ENCODE peak calls at places on chromosomes 2 and 18, in eight cellular contexts. C is H54, E is right lobe of liver, Y is body of pancreas, V is HCT116, J is tibial nerve, M is transverse colon, G is IMR-90. D is an unnamed sample.

GRCh38 chr18:26405190-26405781 is 143.1 kb downstream of the KCTD1 start:
- DNase-seq in V (peak), E (peak), J (no peak), Y (peak), G (peak), C (no peak), M (peak), D (peak)

GRCh38 chr2:127581516-127582490 is 46.3 kb downstream of the MYO7B start:
- DNase-seq in C (no peak), V (no peak), M (no peak), J (no peak), E (no peak), Y (no peak), G (no peak), D (no peak)

GRCh38 chr2:47076586-47077441 is 78.3 kb downstream of the STPG4 start:
- DNase-seq in E (peak), G (peak), V (peak), J (peak), C (peak), M (peak), Y (peak), D (no peak)

GRCh38 chr18:52499018-52499417 is 159.0 kb downstream of the DCC start:
- DNase-seq in M (no peak), J (no peak), V (no peak), E (no peak), C (no peak), G (no peak), Y (peak), D (no peak)

GRCh38 chr2:64363848-64364247 is 90.1 kb upstream of the LGALSL start:
- DNase-seq in Y (no peak), J (no peak), G (no peak), V (no peak), C (no peak), M (no peak), E (no peak), D (no peak)

GRCh38 chr18:3903341-3903740 is 453.4 kb downstream of the TGIF1 start:
- DNase-seq in J (no peak), C (peak), G (peak), M (no peak), V (no peak), Y (no peak), E (no peak), D (no peak)

GRCh38 chr2:144519597-144519933 is 354 bp downstream of the ZEB2 start:
- DNase-seq in E (no peak), V (no peak), J (no peak), M (no peak), G (no peak), Y (no peak), C (no peak), D (no peak)

GRCh38 chr18:4842287-4842686 is 354.8 kb downstream of the AKAIN1 start:
- DNase-seq in J (no peak), M (no peak), V (no peak), C (no peak), G (no peak), E (no peak), Y (no peak), D (no peak)

GRCh38 chr18:68841301-68841700 is 43.4 kb downstream of the CCDC102B start:
- DNase-seq in V (no peak), E (no peak), G (no peak), J (no peak), C (no peak), Y (no peak), M (no peak), D (no peak)

GRCh38 chr18:45019469-45019868 is 338.8 kb downstream of the SETBP1 start:
- DNase-seq in E (no peak), C (no peak), V (no peak), G (no peak), J (no peak), M (no peak), Y (no peak), D (no peak)

GRCh38 chr18:25351773-25352628 is at the start of gene ZNF521:
- DNase-seq in M (peak), E (peak), C (peak), J (peak), G (peak), Y (peak), V (peak), D (peak)

GRCh38 chr2:25707927-25708326 is 34.5 kb upstream of the DTNB start:
- DNase-seq in Y (no peak), V (no peak), G (no peak), J (no peak), E (no peak), M (no peak), C (no peak), D (no peak)

GRCh38 chr18:77208969-77209368 is 40.7 kb upstream of the GALR1 start:
- DNase-seq in C (no peak), M (peak), E (peak), V (no peak), G (peak), J (no peak), Y (no peak), D (peak)

GRCh38 chr18:70709124-70709523 is 420.3 kb downstream of the SOCS6 start:
- DNase-seq in Y (no peak), E (no peak), M (no peak), C (no peak), V (no peak), G (no peak), J (no peak), D (no peak)

GRCh38 chr18:34783485-34783884 is 73.4 kb downstream of the DTNA start:
- DNase-seq in M (no peak), Y (no peak), V (no peak), G (peak), C (no peak), J (no peak), E (no peak), D (no peak)

GRCh38 chr18:57981629-57982028 is 62.4 kb upstream of the NEDD4L start:
- DNase-seq in G (no peak), J (no peak), E (no peak), Y (no peak), M (no peak), V (no peak), C (no peak), D (no peak)

GRCh38 chr18:23981369-23981768 is 33.2 kb upstream of the TTC39C start:
- DNase-seq in G (no peak), J (no peak), C (no peak), V (no peak), M (no peak), E (no peak), Y (no peak), D (no peak)

GRCh38 chr2:230590333-230590732 is 122.3 kb upstream of the CAB39 start:
- DNase-seq in Y (no peak), E (no peak), J (no peak), C (no peak), M (no peak), G (no peak), V (no peak), D (no peak)

GRCh38 chr2:79964966-79965365 is 339.6 kb downstream of the LRRTM1 start:
- DNase-seq in V (no peak), C (no peak), G (no peak), M (no peak), E (no peak), J (no peak), Y (no peak), D (no peak)

GRCh38 chr2:151305129-151305691 is 15.7 kb upstream of the NMI start:
- DNase-seq in J (no peak), C (no peak), M (no peak), G (no peak), V (no peak), Y (no peak), E (no peak), D (no peak)

GRCh38 chr2:83695037-83695436 is 764.0 kb downstream of the SUCLG1 start:
- DNase-seq in J (no peak), M (no peak), V (no peak), G (no peak), E (no peak), Y (no peak), C (no peak), D (no peak)

GRCh38 chr2:62437785-62438184 is 68.2 kb downstream of the TMEM17 start:
- DNase-seq in Y (no peak), J (no peak), G (no peak), E (no peak), M (no peak), V (no peak), C (no peak), D (no peak)

GRCh38 chr2:174153757-174154680 is 94.3 kb downstream of the OLA1 start:
- DNase-seq in G (peak), V (no peak), Y (no peak), E (no peak), J (no peak), C (no peak), M (no peak), D (peak)

GRCh38 chr2:144498215-144498614 is 21.7 kb downstream of the ZEB2 start:
- DNase-seq in M (no peak), C (no peak), G (no peak), Y (no peak), J (no peak), V (no peak), E (no peak), D (peak)

GRCh38 chr18:71471963-71472725 is 1072.0 kb downstream of the CBLN2 start:
- DNase-seq in G (no peak), Y (no peak), C (no peak), M (no peak), J (no peak), V (no peak), E (no peak), D (no peak)

GRCh38 chr2:33706410-33706809 is 107.3 kb upstream of the FAM98A start:
- DNase-seq in M (no peak), V (no peak), J (no peak), E (no peak), G (no peak), Y (no peak), C (no peak), D (no peak)

GRCh38 chr18:57787068-57787682 is 15.9 kb downstream of the ATP8B1 start:
- DNase-seq in M (peak), Y (no peak), C (no peak), G (no peak), J (no peak), E (no peak), V (no peak), D (no peak)

GRCh38 chr2:137192366-137193315 is 427.3 kb downstream of the THSD7B start:
- DNase-seq in C (no peak), E (no peak), G (no peak), M (no peak), V (no peak), Y (no peak), J (no peak), D (no peak)

GRCh38 chr18:24915547-24915946 is 436.4 kb downstream of the ZNF521 start:
- DNase-seq in Y (no peak), J (no peak), E (no peak), C (no peak), M (no peak), G (peak), V (no peak), D (no peak)

GRCh38 chr2:233023761-233024410 is 8.6 kb upstream of the NEU2 start:
- DNase-seq in E (no peak), M (no peak), V (no peak), J (no peak), G (no peak), Y (no peak), C (no peak), D (no peak)

GRCh38 chr2:111100765-111101162 is 19.9 kb upstream of the BCL2L11 start:
- DNase-seq in E (no peak), G (no peak), V (no peak), Y (no peak), J (no peak), M (no peak), C (no peak), D (no peak)

GRCh38 chr2:200466703-200467418 is 43.0 kb downstream of the KCTD18 start:
- DNase-seq in C (no peak), G (peak), Y (no peak), E (no peak), M (no peak), J (peak), V (no peak), D (no peak)

GRCh38 chr2:74836675-74837401 is 2.9 kb downstream of the HK2 start:
- DNase-seq in G (no peak), J (no peak), E (no peak), V (no peak), M (no peak), Y (no peak), C (no peak), D (no peak)

GRCh38 chr2:74831693-74832530 is 2.0 kb upstream of the HK2 start:
- DNase-seq in V (no peak), M (no peak), E (no peak), C (peak), G (peak), J (no peak), Y (no peak), D (no peak)

GRCh38 chr2:74833418-74834233 is at the start of gene HK2:
- DNase-seq in V (peak), J (peak), M (peak), Y (peak), C (peak), E (peak), G (peak), D (peak)

GRCh38 chr2:74835831-74836674 is 2.1 kb downstream of the HK2 start:
- DNase-seq in E (no peak), V (peak), J (no peak), G (peak), C (no peak), Y (no peak), M (no peak), D (peak)

DNA sequence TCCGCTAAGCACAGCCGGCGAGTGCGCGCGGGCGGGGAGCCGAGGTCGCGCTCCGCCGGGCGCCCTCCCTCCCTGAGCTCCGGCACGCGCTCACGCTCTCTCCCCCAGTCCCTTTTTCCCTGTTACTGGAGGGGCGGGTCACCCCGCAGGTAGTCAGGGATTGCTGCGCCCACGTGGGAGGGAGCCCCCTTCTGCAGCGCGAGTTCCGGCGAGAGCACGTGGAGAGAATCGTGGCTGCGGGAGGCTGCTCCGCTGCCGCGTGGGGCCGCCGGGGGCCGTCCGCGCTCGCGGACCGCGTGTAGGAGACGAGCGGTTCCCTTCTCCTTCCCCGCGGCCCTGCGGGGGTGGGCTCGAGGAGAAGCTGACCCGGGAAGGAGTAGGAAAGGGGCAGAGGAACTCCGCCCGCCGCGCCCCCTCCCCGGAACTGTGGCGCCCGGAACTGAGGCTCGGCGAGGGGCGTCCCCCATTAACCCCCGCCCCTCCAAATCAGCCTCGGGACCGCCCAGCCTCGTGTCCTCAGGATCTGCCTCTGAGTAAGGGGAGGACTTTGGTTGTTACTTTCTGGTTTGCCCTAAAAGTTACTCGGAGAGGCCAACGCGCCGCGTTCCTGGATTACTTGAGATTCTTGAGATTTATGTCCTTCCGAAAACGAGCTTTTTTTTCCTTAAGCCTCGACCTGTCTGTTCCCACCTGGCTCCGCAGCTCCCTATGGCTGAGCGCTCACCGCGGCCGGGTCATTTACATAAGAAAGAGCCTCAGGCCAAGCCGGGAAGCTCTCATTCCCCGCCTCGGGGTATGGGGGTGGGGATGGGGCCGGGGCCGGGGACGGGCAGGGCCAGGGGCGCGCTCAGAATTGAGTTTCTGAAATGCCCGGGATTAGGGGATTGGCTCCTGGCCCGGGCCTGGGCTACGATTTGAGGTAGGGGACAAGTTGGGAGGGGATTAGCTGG is 1.2 kb downstream of the HK2 start:
- DNase-seq in M (peak), G (peak), E (peak), C (no peak), V (no peak), J (no peak), Y (peak), D (peak)
- TF ChIP-seq POLR2A in M (peak), G (peak), E (no peak), C (no peak), V (no peak), J (no peak), Y (no peak), D (no peak)

GRCh38 chr2:101771226-101771906 is 73.9 kb downstream of the MAP4K4 start:
- DNase-seq in E (no peak), J (no peak), Y (no peak), V (no peak), M (no peak), C (no peak), G (no peak), D (no peak)
- TF ChIP-seq POLR2A in E (no peak), J (no peak), Y (no peak), V (no peak), M (no peak), C (no peak), G (no peak), D (no peak)

GRCh38 chr2:159904127-159904564 is 106.1 kb upstream of the CD302 start:
- DNase-seq in C (no peak), M (peak), E (no peak), V (no peak), Y (no peak), G (no peak), J (no peak), D (no peak)

GRCh38 chr2:159905901-159906300 is 107.9 kb upstream of the CD302 start:
- DNase-seq in M (no peak), V (no peak), G (no peak), E (no peak), Y (no peak), C (no peak), J (no peak), D (no peak)

GRCh38 chr2:159903404-159904126 is 105.6 kb upstream of the CD302 start:
- DNase-seq in Y (no peak), V (no peak), C (no peak), J (no peak), E (peak), G (no peak), M (peak), D (no peak)

GRCh38 chr2:159906315-159906714 is 108.3 kb upstream of the CD302 start:
- DNase-seq in M (peak), G (no peak), V (no peak), Y (no peak), J (no peak), E (no peak), C (no peak), D (no peak)

GRCh38 chr2:159904565-159905281 is 106.7 kb upstream of the CD302 start:
- DNase-seq in C (no peak), J (peak), G (no peak), E (peak), Y (peak), M (peak), V (no peak), D (peak)
- TF ChIP-seq POLR2A in C (no peak), J (no peak), G (no peak), E (no peak), Y (peak), M (peak), V (no peak), D (no peak)

GRCh38 chr2:237474511-237474911 is 12.5 kb upstream of the MLPH start:
- DNase-seq in C (no peak), M (no peak), V (no peak), G (no peak), Y (peak), E (peak), J (no peak), D (no peak)

GRCh38 chr2:237475704-237476107 is 11.3 kb upstream of the MLPH start:
- DNase-seq in E (no peak), Y (peak), C (peak), V (no peak), J (no peak), G (peak), M (no peak), D (no peak)

GRCh38 chr2:237472909-237473308 is 14.1 kb upstream of the MLPH start:
- DNase-seq in G (no peak), J (no peak), C (no peak), V (no peak), M (no peak), E (no peak), Y (no peak), D (no peak)

GRCh38 chr2:237473474-237474453 is 13.3 kb upstream of the MLPH start:
- DNase-seq in C (peak), G (peak), J (no peak), E (no peak), M (no peak), Y (no peak), V (no peak), D (no peak)

DNA sequence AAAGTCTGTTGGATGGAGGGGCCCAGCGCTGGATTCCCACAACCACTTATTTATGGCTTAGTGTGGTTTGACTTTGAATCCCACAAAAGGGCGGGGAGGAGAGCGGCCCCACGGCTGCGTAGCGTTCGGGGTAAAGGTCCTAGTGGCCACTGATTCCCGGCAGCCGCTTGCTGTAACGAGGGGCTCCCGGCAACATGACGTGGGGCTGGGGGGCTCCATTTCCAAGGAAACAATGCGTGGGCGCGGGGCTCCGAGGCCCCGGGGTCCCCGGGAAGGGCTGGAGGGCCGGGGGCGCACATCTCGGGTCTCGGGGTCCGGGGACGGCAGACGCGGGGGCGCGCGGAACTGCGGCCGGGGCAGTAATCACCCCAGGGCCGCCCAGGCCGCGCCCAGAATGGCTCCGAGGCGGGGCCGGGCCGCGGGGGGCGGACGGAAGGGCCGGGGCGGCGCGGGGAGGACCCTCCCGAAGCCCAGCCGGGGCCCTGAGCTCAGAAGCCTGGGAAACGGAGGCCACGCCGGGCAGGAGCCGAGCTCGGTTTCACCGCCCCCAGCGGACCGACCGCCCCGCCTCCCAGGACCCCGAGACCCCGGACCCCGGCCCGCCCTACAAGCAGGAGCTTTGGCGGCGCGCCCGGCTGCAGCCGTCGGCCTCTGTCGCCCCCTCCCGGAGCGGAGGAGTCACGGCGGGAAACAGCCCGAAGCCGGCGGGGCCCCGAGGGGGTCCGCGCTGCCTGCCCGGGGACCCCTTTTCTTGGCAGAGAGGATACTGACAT is 11.9 kb upstream of the MLPH start:
- DNase-seq in G (peak), V (peak), E (peak), C (peak), Y (peak), J (peak), M (peak), D (peak)
- TF ChIP-seq POLR2A in G (peak), V (no peak), E (peak), C (peak), Y (peak), J (peak), M (peak), D (peak)

GRCh38 chr2:190929919-190930318 is 49.3 kb downstream of the GLS start:
- DNase-seq in G (no peak), J (no peak), C (no peak), Y (no peak), M (no peak), E (no peak), V (no peak), D (no peak)

GRCh38 chr2:190938761-190939335 is 58.2 kb downstream of the GLS start:
- DNase-seq in J (no peak), Y (no peak), G (peak), E (no peak), C (no peak), M (no peak), V (no peak), D (no peak)

GRCh38 chr2:190932524-190932923 is 51.9 kb downstream of the GLS start:
- DNase-seq in M (no peak), V (no peak), J (no peak), Y (no peak), E (no peak), G (no peak), C (no peak), D (no peak)

GRCh38 chr2:190930411-190930810 is 49.8 kb downstream of the GLS start:
- DNase-seq in J (no peak), G (no peak), M (no peak), C (no peak), V (no peak), E (no peak), Y (no peak), D (no peak)

DNA sequence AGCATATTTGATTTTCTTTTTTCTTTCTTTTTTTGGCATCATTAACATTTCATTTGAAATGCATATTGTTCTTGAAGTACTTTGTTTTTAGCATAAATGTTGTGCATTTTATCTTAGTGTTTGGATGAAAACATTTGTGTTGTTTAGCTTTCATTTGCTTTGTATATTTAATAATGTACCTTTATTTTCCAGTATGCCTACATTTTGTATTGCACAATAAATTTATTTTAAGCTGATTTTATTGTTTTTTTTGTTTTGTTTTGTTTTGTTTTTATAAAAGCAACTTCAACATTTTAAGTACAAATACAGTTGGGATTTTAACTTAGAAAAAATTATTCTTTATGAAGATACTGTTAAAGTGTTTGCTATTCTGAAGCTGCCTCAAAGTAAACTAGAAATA is 54.4 kb downstream of the GLS start:
- DNase-seq in E (no peak), J (no peak), C (no peak), G (no peak), V (no peak), Y (no peak), M (no peak), D (no peak)
- TF ChIP-seq POLR2A in E (no peak), J (no peak), C (no peak), G (no peak), V (no peak), Y (no peak), M (no peak), D (no peak)

D was measured in erythroblast.